ENCODE peak calls at places on chromosomes 11 and 22, in eight cellular contexts. One of them, this sample, is unnamed.

GRCh38 chr11:112776834-112777793 is 184.1 kb upstream of the NCAM1 start:
- DNase-seq in HCT116: no peak
- DNase-seq in body of pancreas: no peak
- DNase-seq in transverse colon: no peak
- DNase-seq in spleen: no peak
- DNase-seq in thyroid gland: no peak
- DNase-seq in lower leg skin: no peak
- DNase-seq in tibial nerve: no peak
- DNase-seq in this sample: no peak

GRCh38 chr22:46758098-46758497 is 4.4 kb upstream of the TBC1D22A start:
- DNase-seq in transverse colon: no peak
- DNase-seq in spleen: peak
- DNase-seq in HCT116: no peak
- DNase-seq in lower leg skin: no peak
- DNase-seq in body of pancreas: no peak
- DNase-seq in tibial nerve: no peak
- DNase-seq in thyroid gland: no peak
- DNase-seq in this sample: no peak

GRCh38 chr11:92667446-92668165 is 301.8 kb upstream of the MTNR1B start:
- DNase-seq in transverse colon: no peak
- DNase-seq in lower leg skin: no peak
- DNase-seq in body of pancreas: no peak
- DNase-seq in HCT116: no peak
- DNase-seq in thyroid gland: no peak
- DNase-seq in tibial nerve: no peak
- DNase-seq in spleen: no peak
- DNase-seq in this sample: no peak

GRCh38 chr11:3124821-3125220 is 40.3 kb downstream of the OSBPL5 start:
- DNase-seq in thyroid gland: no peak
- DNase-seq in body of pancreas: no peak
- DNase-seq in HCT116: no peak
- DNase-seq in lower leg skin: no peak
- DNase-seq in spleen: peak
- DNase-seq in tibial nerve: no peak
- DNase-seq in transverse colon: no peak
- DNase-seq in this sample: peak

GRCh38 chr11:127023991-127024390 is 23.4 kb upstream of the KIRREL3 start:
- DNase-seq in lower leg skin: no peak
- DNase-seq in HCT116: no peak
- DNase-seq in thyroid gland: no peak
- DNase-seq in body of pancreas: no peak
- DNase-seq in tibial nerve: no peak
- DNase-seq in spleen: no peak
- DNase-seq in transverse colon: no peak
- DNase-seq in this sample: no peak

GRCh38 chr11:65353900-65354264 is 669 bp upstream of the TIGD3 start:
- DNase-seq in body of pancreas: no peak
- DNase-seq in HCT116: no peak
- DNase-seq in tibial nerve: no peak
- DNase-seq in thyroid gland: peak
- DNase-seq in transverse colon: no peak
- DNase-seq in lower leg skin: no peak
- DNase-seq in spleen: no peak
- DNase-seq in this sample: no peak

GRCh38 chr22:43389227-43389836 is 22.5 kb upstream of the MPPED1 start:
- DNase-seq in body of pancreas: no peak
- DNase-seq in HCT116: no peak
- DNase-seq in spleen: no peak
- DNase-seq in tibial nerve: no peak
- DNase-seq in thyroid gland: no peak
- DNase-seq in transverse colon: no peak
- DNase-seq in lower leg skin: no peak
- DNase-seq in this sample: no peak

GRCh38 chr11:70080763-70081162 is 2.6 kb downstream of the ANO1 start:
- DNase-seq in thyroid gland: no peak
- DNase-seq in transverse colon: no peak
- DNase-seq in spleen: no peak
- DNase-seq in tibial nerve: no peak
- DNase-seq in lower leg skin: no peak
- DNase-seq in HCT116: peak
- DNase-seq in body of pancreas: no peak
- DNase-seq in this sample: no peak

GRCh38 chr11:117289795-117290194 is 1.4 kb upstream of the BACE1-AS start:
- DNase-seq in HCT116: no peak
- DNase-seq in thyroid gland: no peak
- DNase-seq in tibial nerve: no peak
- DNase-seq in body of pancreas: peak
- DNase-seq in lower leg skin: no peak
- DNase-seq in spleen: no peak
- DNase-seq in transverse colon: no peak
- DNase-seq in this sample: no peak

GRCh38 chr11:93169950-93170561 is 27.7 kb downstream of the SLC36A4 start:
- DNase-seq in transverse colon: no peak
- DNase-seq in lower leg skin: no peak
- DNase-seq in body of pancreas: no peak
- DNase-seq in spleen: no peak
- DNase-seq in HCT116: peak
- DNase-seq in thyroid gland: no peak
- DNase-seq in tibial nerve: no peak
- DNase-seq in this sample: no peak

GRCh38 chr11:79953629-79954028 is 512.8 kb upstream of the TENM4 start:
- DNase-seq in transverse colon: no peak
- DNase-seq in HCT116: no peak
- DNase-seq in body of pancreas: no peak
- DNase-seq in thyroid gland: no peak
- DNase-seq in tibial nerve: no peak
- DNase-seq in spleen: no peak
- DNase-seq in lower leg skin: no peak
- DNase-seq in this sample: no peak
- TF ChIP-seq CTCF in transverse colon: no peak
- TF ChIP-seq CTCF in HCT116: no peak
- TF ChIP-seq CTCF in body of pancreas: no peak
- TF ChIP-seq CTCF in thyroid gland: no peak
- TF ChIP-seq CTCF in tibial nerve: no peak
- TF ChIP-seq CTCF in spleen: no peak
- TF ChIP-seq CTCF in lower leg skin: no peak
- TF ChIP-seq CTCF in this sample: no peak

DNA sequence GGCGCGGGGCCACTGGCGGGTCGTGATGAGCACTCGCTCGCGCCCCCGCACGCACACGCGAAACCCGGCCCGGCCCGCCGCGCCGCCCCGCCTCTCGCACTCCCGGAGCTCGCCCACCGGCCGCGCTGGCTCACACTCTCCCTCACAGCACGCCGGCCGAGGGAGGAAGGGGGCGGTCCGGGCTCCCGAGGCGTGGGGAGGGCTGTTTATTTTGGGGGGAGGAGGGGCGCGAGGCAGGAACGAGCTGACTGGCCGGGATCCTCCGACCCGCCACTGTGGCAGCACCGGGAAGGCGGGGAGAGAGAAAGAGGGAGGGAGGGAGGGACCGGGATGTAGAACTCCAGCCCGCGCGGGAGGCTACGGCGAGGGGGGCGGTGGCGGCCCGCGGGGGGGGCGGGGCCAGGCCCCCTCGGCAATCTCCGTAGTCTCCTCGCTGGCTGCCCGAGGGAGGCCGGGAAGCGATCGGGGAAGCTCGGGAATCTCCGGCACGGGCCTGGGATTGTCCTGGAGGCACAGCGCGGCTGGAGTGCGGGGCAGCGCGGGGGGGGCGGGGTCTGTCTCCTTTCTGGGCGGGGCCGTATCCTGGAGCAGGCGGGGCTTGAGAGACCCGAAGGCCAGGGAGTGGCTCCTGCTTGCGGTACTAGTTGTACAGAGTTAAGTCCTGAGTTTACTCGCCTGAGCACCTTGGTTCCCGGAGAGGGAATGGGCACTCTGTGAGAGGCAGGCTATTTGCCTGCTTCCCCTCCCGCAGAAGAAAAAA is at the start of gene RBFOX2:
- DNase-seq in tibial nerve: peak
- DNase-seq in spleen: peak
- DNase-seq in body of pancreas: peak
- DNase-seq in thyroid gland: peak
- DNase-seq in transverse colon: peak
- DNase-seq in HCT116: peak
- DNase-seq in lower leg skin: peak
- DNase-seq in this sample: peak
- TF ChIP-seq POLR2A in tibial nerve: peak
- TF ChIP-seq POLR2A in spleen: no peak
- TF ChIP-seq POLR2A in body of pancreas: peak
- TF ChIP-seq POLR2A in thyroid gland: no peak
- TF ChIP-seq POLR2A in transverse colon: peak
- TF ChIP-seq POLR2A in HCT116: peak
- TF ChIP-seq POLR2A in lower leg skin: no peak
- TF ChIP-seq POLR2A in this sample: peak

DNA sequence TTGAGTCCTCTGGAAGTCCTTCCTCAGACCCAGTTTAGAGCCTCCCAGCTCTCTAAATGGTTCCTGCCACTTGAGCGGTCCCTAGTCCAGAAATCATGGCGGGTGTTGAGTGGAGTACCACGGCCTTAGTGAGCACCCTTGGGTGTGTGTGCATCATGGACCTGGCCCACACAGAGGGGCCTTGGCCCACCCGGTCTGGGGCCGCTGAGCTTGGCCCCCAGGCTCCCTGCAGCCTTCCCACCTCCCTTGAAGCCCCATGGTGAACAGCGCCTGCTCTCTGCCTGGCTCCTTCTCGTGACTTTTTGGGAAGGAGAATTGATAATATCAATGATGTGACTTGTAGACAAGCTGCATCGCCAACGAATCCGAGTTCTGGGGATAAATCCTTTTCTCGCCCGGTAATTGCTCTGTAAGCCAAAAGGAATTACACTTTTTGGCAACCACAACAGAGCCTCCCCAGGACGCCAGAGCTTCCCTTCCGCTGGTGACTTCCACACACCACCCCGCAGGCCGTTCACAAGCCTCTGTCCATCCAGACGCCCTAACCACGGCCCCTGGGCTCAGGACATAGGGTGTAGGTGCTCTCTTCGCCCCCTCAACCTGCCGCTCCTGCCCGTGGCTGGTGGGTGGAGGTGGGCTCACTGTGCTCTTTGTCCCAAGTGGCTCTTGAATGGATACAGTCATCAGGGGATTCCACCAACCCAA is 93.8 kb downstream of the NECTIN1 start:
- DNase-seq in tibial nerve: no peak
- DNase-seq in transverse colon: no peak
- DNase-seq in thyroid gland: no peak
- DNase-seq in lower leg skin: no peak
- DNase-seq in body of pancreas: no peak
- DNase-seq in HCT116: no peak
- DNase-seq in spleen: no peak
- DNase-seq in this sample: no peak
- TF ChIP-seq CTCF in tibial nerve: no peak
- TF ChIP-seq CTCF in transverse colon: no peak
- TF ChIP-seq CTCF in thyroid gland: no peak
- TF ChIP-seq CTCF in lower leg skin: no peak
- TF ChIP-seq CTCF in body of pancreas: no peak
- TF ChIP-seq CTCF in HCT116: no peak
- TF ChIP-seq CTCF in spleen: no peak
- TF ChIP-seq CTCF in this sample: no peak

GRCh38 chr11:56819916-56820315 is 71.4 kb upstream of the OR9G4 start:
- DNase-seq in spleen: no peak
- DNase-seq in transverse colon: no peak
- DNase-seq in body of pancreas: no peak
- DNase-seq in tibial nerve: no peak
- DNase-seq in HCT116: no peak
- DNase-seq in thyroid gland: no peak
- DNase-seq in lower leg skin: no peak
- DNase-seq in this sample: no peak

GRCh38 chr11:56817661-56818060 is 69.2 kb upstream of the OR9G4 start:
- DNase-seq in HCT116: no peak
- DNase-seq in tibial nerve: no peak
- DNase-seq in transverse colon: peak
- DNase-seq in thyroid gland: no peak
- DNase-seq in lower leg skin: no peak
- DNase-seq in body of pancreas: no peak
- DNase-seq in spleen: no peak
- DNase-seq in this sample: no peak

DNA sequence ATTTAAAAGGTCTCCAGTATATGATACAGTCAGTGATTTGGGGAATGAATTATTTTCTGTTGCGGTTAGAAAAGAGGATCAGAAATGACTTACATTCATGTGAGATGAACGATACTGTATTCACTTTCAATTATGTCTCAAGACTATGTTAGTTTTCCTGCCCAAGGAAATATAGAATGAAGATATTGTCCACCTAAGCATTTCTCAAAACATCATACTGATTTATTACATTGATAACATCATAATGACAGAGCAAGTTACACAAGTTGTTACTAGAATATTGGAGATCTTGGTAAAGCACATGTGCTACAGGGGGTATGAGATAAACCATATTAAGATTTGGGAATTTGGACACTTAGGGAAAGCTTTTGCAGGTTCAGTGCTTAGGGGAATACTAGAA is 67.8 kb upstream of the OR9G4 start:
- DNase-seq in body of pancreas: no peak
- DNase-seq in lower leg skin: no peak
- DNase-seq in transverse colon: no peak
- DNase-seq in tibial nerve: no peak
- DNase-seq in spleen: no peak
- DNase-seq in thyroid gland: no peak
- DNase-seq in HCT116: no peak
- DNase-seq in this sample: no peak
- TF ChIP-seq POLR2A in body of pancreas: no peak
- TF ChIP-seq POLR2A in lower leg skin: no peak
- TF ChIP-seq POLR2A in transverse colon: no peak
- TF ChIP-seq POLR2A in tibial nerve: no peak
- TF ChIP-seq POLR2A in spleen: no peak
- TF ChIP-seq POLR2A in thyroid gland: no peak
- TF ChIP-seq POLR2A in HCT116: no peak
- TF ChIP-seq POLR2A in this sample: no peak